ENCODE peak calls at places on chromosomes 13 and 19, in four cellular contexts. U is fibroblast of lung, C is heart right ventricle, M is breast epithelium. H is an unnamed sample. For H3K4me1, the result is how much of the 10 kb centered on the place peaks cover.

GRCh38 chr19:3225677-3226093 is 1.2 kb downstream of the CELF5 start:
- DNase-seq in M (no peak), U (no peak), C (no peak), H (no peak)

GRCh38 chr19:13817615-13818371 is 22.6 kb downstream of the ZSWIM4 start:
- DNase-seq in C (no peak), M (no peak), U (no peak), H (no peak)

GRCh38 chr13:50672025-50672424 is 171.5 kb downstream of the DLEU7 start:
- DNase-seq in U (no peak), M (no peak), C (no peak), H (no peak)

GRCh38 chr19:11624064-11624463 is 26.8 kb downstream of the ZNF627 start:
- DNase-seq in C (no peak), U (peak), M (no peak), H (no peak)

GRCh38 chr19:17075860-17076538 is 422 bp downstream of the MYO9B start:
- DNase-seq in C (peak), M (peak), U (no peak), H (no peak)

GRCh38 chr19:36097036-36097435 is 13.9 kb upstream of the OVOL3 start:
- DNase-seq in C (no peak), M (peak), U (no peak), H (no peak)

GRCh38 chr19:36849701-36850645 is 703 bp upstream of the ZNF345 start:
- DNase-seq in C (peak), M (peak), U (peak), H (no peak)

GRCh38 chr19:49614096-49614857 is 23.3 kb downstream of the PRR12 start:
- DNase-seq in M (no peak), C (no peak), U (peak), H (no peak)

GRCh38 chr19:11137542-11138384 is 17.8 kb downstream of the SPC24 start:
- DNase-seq in M (peak), U (peak), C (peak), H (no peak)

GRCh38 chr13:100454876-100455275 is 133.7 kb downstream of the GGACT start:
- DNase-seq in M (no peak), U (peak), C (no peak), H (no peak)

GRCh38 chr13:49908637-49909036 is 27.5 kb downstream of the SPRYD7 start:
- DNase-seq in M (no peak), U (no peak), C (no peak), H (no peak)

GRCh38 chr13:24168392-24168750 is 7.9 kb downstream of the SPATA13 start:
- DNase-seq in M (no peak), C (no peak), U (no peak), H (no peak)

GRCh38 chr13:39462456-39462855 is 140.5 kb downstream of the LHFPL6 start:
- DNase-seq in C (no peak), M (no peak), U (no peak), H (no peak)

GRCh38 chr13:88958821-88959220 is 1287.7 kb downstream of the SLITRK5 start:
- DNase-seq in U (peak), M (peak), C (no peak), H (no peak)

GRCh38 chr19:49877879-49878743 is 609 bp downstream of the TBC1D17 start:
- DNase-seq in U (peak), M (peak), C (peak), H (peak)

GRCh38 chr13:102688306-102688973 is 6.4 kb downstream of the METTL21C start:
- DNase-seq in C (no peak), U (no peak), M (no peak), H (no peak)

GRCh38 chr19:4232614-4233281 is 3.4 kb downstream of the EBI3 start:
- DNase-seq in C (no peak), U (no peak), M (no peak), H (no peak)

GRCh38 chr13:100124265-100124664 is 35.4 kb downstream of the PCCA start:
- DNase-seq in M (no peak), C (no peak), U (no peak), H (no peak)

GRCh38 chr13:97003071-97003470 is 8.8 kb upstream of the OXGR1 start:
- DNase-seq in U (no peak), M (no peak), C (no peak), H (no peak)

GRCh38 chr13:83452292-83452950 is 429.9 kb downstream of the SLITRK1 start:
- DNase-seq in M (no peak), U (no peak), C (no peak), H (no peak)

GRCh38 chr13:83450586-83450985 is 431.7 kb downstream of the SLITRK1 start:
- DNase-seq in M (no peak), U (no peak), C (no peak), H (no peak)

GRCh38 chr13:83453723-83454122 is 428.6 kb downstream of the SLITRK1 start:
- DNase-seq in C (no peak), M (no peak), U (no peak), H (no peak)

GRCh38 chr13:83453300-83453699 is 429.0 kb downstream of the SLITRK1 start:
- DNase-seq in C (no peak), U (no peak), M (no peak), H (no peak)

DNA sequence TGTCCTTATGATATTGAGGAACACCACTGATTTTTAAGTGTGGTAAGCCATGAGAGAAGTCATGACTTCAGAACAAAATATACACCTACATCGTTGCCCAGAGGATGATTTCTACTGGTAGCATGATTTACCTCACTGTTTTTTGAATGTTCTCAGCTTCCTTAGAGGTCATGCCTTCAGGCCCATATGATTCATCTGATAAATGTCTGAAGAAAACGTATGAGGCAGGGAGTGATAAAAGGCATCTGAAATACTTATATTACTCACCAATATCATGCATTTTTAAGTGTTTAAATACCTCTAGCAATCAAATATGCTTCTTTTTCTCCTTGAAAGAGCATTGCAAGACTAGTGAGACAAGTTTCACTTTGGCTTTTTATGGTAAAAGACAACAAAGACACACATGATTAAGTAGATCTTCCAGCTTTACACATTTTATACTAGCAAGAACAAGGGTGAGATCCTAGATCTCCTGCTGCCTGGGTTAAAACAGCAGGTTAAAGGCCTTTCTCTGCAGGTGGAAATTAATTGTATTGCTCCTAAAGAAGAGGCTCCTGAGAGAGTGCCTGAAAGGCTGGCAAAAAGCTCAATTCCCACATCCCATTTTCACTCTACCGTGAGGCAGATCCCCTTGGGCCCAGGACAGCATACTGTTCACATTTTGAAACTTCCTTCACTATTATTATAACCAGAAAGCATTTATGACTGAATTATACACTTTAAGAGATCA is 432.4 kb downstream of the SLITRK1 start:
- DNase-seq in M (no peak), C (no peak), U (peak), H (no peak)
- H3K4me3 ChIP-seq in M (no peak), C (no peak), U (no peak), H (no peak)

GRCh38 chr19:48053856-48054255 is 10.0 kb upstream of the CABP5 start:
- DNase-seq in U (no peak), C (no peak), M (no peak), H (no peak)

GRCh38 chr19:48051345-48052033 is 7.6 kb upstream of the CABP5 start:
- DNase-seq in U (no peak), C (no peak), M (no peak), H (no peak)

DNA sequence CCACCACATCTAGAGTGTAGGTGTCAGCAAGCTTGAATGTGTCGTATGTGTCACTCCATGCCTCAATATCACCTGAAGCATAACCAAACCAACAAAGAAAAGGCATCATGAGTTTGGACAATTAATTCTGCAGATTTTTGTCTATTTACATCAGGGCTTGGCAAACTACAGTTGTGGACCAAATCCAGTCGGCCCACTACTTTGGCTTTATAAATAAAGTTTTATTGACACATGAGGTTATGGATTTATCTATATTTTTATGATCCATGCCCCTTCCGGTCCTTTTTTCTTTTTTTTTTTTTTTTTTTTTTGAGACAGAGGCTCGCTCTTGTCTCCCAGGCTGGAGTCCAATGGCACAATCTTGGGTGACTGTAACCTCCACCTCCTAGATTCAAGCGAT is 9.2 kb upstream of the CABP5 start:
- DNase-seq in M (no peak), C (no peak), U (no peak), H (no peak)
- H3K4me1 ChIP-seq in M (under half), C (under half), U (under half), H (under half)

DNA sequence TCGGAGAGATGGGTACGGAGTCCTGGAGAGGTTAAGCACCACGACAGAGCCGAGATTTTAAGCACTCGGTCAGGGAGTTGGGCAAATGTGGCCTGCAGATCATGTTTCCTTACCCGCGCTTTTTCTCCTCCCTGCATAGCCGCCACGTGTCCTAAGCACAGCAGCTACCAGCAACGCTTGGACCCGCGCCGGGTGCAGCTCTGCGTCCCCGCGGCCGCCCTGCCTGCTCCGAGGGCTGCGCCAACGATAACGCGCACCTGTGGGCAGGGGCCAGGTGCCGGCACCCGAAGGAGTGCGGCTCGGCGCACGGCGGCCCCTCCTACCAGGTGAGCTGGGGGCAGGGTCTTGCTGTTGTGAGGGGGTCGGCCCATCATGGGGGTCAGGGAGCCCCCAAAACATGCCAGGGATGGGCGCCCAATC is 24.8 kb upstream of the FXYD3 start:
- DNase-seq in M (no peak), U (no peak), C (no peak), H (no peak)
- H3K4me3 ChIP-seq in M (no peak), U (no peak), C (no peak), H (peak)

DNA sequence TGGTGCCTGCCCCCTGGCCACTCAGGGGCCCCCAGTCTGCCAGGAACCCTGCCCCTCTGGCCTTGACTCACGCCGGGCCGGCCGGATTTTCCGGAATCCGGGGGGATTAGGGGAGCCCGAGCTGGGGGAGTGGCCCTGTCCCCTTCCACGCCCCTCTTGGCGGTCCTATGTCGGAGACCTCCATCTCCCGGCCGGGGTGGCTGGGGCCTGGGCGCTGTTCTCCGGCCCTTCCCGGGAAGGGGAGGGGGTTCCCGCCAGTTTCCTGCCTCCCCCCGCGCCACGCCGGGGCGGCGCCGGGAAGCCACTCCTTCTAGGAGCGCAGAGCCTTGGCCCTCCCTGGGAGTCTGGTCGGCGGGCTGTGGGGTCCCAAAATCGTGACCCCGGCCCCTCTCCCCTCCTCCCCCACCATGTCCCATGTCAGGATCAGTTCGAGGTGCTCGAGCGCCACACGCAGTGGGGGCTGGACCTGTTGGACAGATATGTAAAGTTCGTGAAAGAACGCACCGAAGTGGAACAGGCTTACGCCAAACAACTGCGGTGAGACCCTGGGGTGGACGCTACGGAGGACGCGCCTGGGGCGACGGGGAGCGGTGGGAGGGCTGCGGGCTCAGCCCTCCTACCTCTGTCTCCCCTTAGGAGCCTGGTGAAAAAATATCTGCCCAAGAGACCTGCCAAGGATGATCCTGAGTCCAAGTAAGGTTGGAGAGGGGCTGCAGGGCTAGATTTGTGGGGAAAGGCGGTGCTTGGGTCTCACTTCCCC is 1.3 kb downstream of the TRIP10 start:
- DNase-seq in M (no peak), C (peak), U (peak), H (no peak)
- H3K4me1 ChIP-seq in M (under half), C (half or more), U (under half), H (half or more)

H was measured in vagina.